ENCODE peak calls at places on chromosome 10, in four cellular contexts. Z is GM06990, J is posterior cingulate gyrus, G is C1 segment of cervical spinal cord. B is an unnamed sample.
A peak's percentile ranks its signal among the peaks of the same experiment; 100 is the strongest.

GRCh38 chr10:30490289-30491000 is 56.5 kb downstream of the MAP3K8 start:
- DNase-seq in Z (no peak), J (no peak), G (no peak), B (no peak)

GRCh38 chr10:119131512-119132240 is 27.8 kb downstream of the DENND10 start:
- DNase-seq in Z (peak; percentile 46), J (no peak), G (no peak), B (no peak)

GRCh38 chr10:103171278-103171677 is 21.8 kb downstream of the NT5C2 start:
- DNase-seq in Z (no peak), J (no peak), G (no peak), B (peak; percentile 71)

GRCh38 chr10:11757820-11758463 is 15.8 kb downstream of the ECHDC3 start:
- DNase-seq in Z (peak; percentile 70), J (peak; percentile 82), G (peak; percentile 70), B (peak; percentile 98)

GRCh38 chr10:72087392-72087968 is 871 bp downstream of the SPOCK2 start:
- DNase-seq in Z (no peak), J (no peak), G (no peak), B (no peak)

GRCh38 chr10:92891885-92892705 is 43.8 kb downstream of the EXOC6 start:
- DNase-seq in Z (no peak), J (no peak), G (no peak), B (peak; percentile 94)

GRCh38 chr10:91023708-91024438 is 103.0 kb upstream of the ANKRD1 start:
- DNase-seq in Z (no peak), J (no peak), G (no peak), B (no peak)

GRCh38 chr10:112763916-112764520 is 186.0 kb upstream of the TCF7L2 start:
- DNase-seq in Z (no peak), J (no peak), G (no peak), B (no peak)

GRCh38 chr10:28179490-28180099 is 123.3 kb downstream of the MPP7 start:
- DNase-seq in Z (peak; percentile 3), J (no peak), G (no peak), B (peak; percentile 41)

GRCh38 chr10:78863121-78863520 is 205.6 kb upstream of the ZMIZ1 start:
- DNase-seq in Z (no peak), J (no peak), G (no peak), B (no peak)

GRCh38 chr10:75210193-75211006 is at the start of gene VDAC2:
- DNase-seq in Z (peak; percentile 97), J (peak; percentile 90), G (peak; percentile 88), B (peak; percentile 69)

GRCh38 chr10:3452683-3453388 is 280.3 kb upstream of the PITRM1 start:
- DNase-seq in Z (no peak), J (no peak), G (no peak), B (peak; percentile 70)

GRCh38 chr10:62651341-62651740 is 153.2 kb upstream of the ADO start:
- DNase-seq in Z (no peak), J (no peak), G (no peak), B (no peak)

GRCh38 chr10:43228783-43229207 is 38.1 kb downstream of the RASGEF1A start:
- DNase-seq in Z (no peak), J (peak; percentile 25), G (no peak), B (no peak)